ENCODE peak calls at places on chromosome 12, in five cellular contexts. V is C1 segment of cervical spinal cord, I is LoVo, P is fibroblast of lung, B is T-helper 9 cell. T is an unnamed sample.
A peak's percentile ranks its signal among the peaks of the same experiment; 100 is the strongest.

GRCh38 chr12:12612403-12612802 is 727 bp downstream of the CREBL2 start:
- DNase-seq in P (peak; percentile 82), I (peak; percentile 46), B (no peak), V (no peak), T (no peak)

GRCh38 chr12:53983580-53984572 is 1.1 kb upstream of the HOXC10 start:
- DNase-seq in P (no peak), I (no peak), B (no peak), V (no peak), T (no peak)

GRCh38 chr12:122182887-122183587 is at the start of gene LRRC43:
- DNase-seq in V (no peak), B (no peak), I (peak; percentile 34), P (peak; percentile 39), T (no peak)

GRCh38 chr12:46103691-46104090 is 113.3 kb upstream of the SCAF11 start:
- DNase-seq in B (no peak), I (no peak), V (no peak), P (no peak), T (no peak)

GRCh38 chr12:13282861-13283260 is 86.3 kb downstream of the EMP1 start:
- DNase-seq in I (no peak), P (no peak), B (no peak), V (no peak), T (no peak)

GRCh38 chr12:44930972-44931600 is 55.0 kb upstream of the NELL2 start:
- DNase-seq in B (no peak), I (peak; percentile 83), V (no peak), P (peak; percentile 49), T (no peak)

GRCh38 chr12:51482808-51483532 is 58.3 kb downstream of the SLC4A8 start:
- DNase-seq in V (no peak), P (peak; percentile 4), B (no peak), I (no peak), T (peak; percentile 26)

GRCh38 chr12:12673296-12673695 is 22.7 kb downstream of the GPR19 start:
- DNase-seq in P (no peak), B (no peak), V (no peak), I (no peak), T (no peak)

GRCh38 chr12:48811454-48812090 is 6.7 kb upstream of the CACNB3 start:
- DNase-seq in V (no peak), P (no peak), I (no peak), B (no peak), T (no peak)

GRCh38 chr12:75646329-75646940 is 135.0 kb upstream of the KRR1 start:
- DNase-seq in I (no peak), B (no peak), P (peak; percentile 63), V (no peak), T (no peak)

GRCh38 chr12:100359822-100360221 is 2.9 kb downstream of the SLC17A8 start:
- DNase-seq in B (no peak), P (peak; percentile 56), I (no peak), V (no peak), T (no peak)

GRCh38 chr12:113933201-113933786 is 32.8 kb downstream of the RBM19 start:
- DNase-seq in I (no peak), B (no peak), P (peak; percentile 77), V (no peak), T (no peak)

GRCh38 chr12:12839003-12839395 is 25.9 kb downstream of the DDX47 start:
- DNase-seq in I (no peak), P (no peak), V (no peak), B (no peak), T (no peak)

GRCh38 chr12:96400631-96401060 is 407 bp upstream of the CDK17 start:
- DNase-seq in V (no peak), I (no peak), B (no peak), P (peak; percentile 30), T (no peak)

GRCh38 chr12:107992870-107993451 is 136.1 kb upstream of the WSCD2 start:
- DNase-seq in V (no peak), I (peak; percentile 42), P (peak; percentile 15), B (no peak), T (no peak)

GRCh38 chr12:127642208-127642607 is 624.8 kb upstream of the TMEM132C start:
- DNase-seq in V (no peak), I (no peak), B (no peak), P (peak; percentile 40), T (no peak)

GRCh38 chr12:81461163-81461562 is 298.0 kb downstream of the PPFIA2 start:
- DNase-seq in B (no peak), V (no peak), P (no peak), I (no peak), T (no peak)

GRCh38 chr12:9941838-9942237 is 9.7 kb upstream of the CLEC2A start:
- DNase-seq in P (no peak), I (no peak), B (no peak), V (no peak), T (no peak)

GRCh38 chr12:105724651-105725050 is 394.2 kb downstream of the C12orf75 start:
- DNase-seq in V (no peak), I (no peak), P (peak; percentile 84), B (no peak), T (no peak)

GRCh38 chr12:83472350-83472749 is 785.6 kb downstream of the TMTC2 start:
- DNase-seq in P (no peak), B (no peak), V (no peak), I (no peak), T (no peak)

GRCh38 chr12:108532061-108532848 is 17.2 kb downstream of the FICD start:
- DNase-seq in V (no peak), B (no peak), I (no peak), P (no peak), T (no peak)

GRCh38 chr12:42332301-42332894 is 6.4 kb downstream of the PPHLN1 start:
- DNase-seq in B (peak; percentile 10), P (peak; percentile 33), I (peak; percentile 44), V (no peak), T (no peak)

GRCh38 chr12:39692258-39692853 is 72.8 kb upstream of the ABCD2 start:
- DNase-seq in P (no peak), V (no peak), I (peak; percentile 33), B (no peak), T (no peak)

T was measured in CD8-positive, alpha-beta T cell.